ENCODE peak calls at places on chromosomes 4 and X, in six cellular contexts. W is T-helper 9 cell, P is AG10803, O is endodermal cell, X is NCI-H82, U is NCI-H226. R is an unnamed sample.

GRCh38 chr4:97504713-97505112 is 638.6 kb downstream of the STPG2 start:
- DNase-seq in P (no peak), O (no peak), X (no peak), U (no peak), W (no peak), R (no peak)

GRCh38 chr4:150021483-150021882 is 56.8 kb upstream of the DCLK2 start:
- DNase-seq in P (peak; percentile 72), X (no peak), U (no peak), O (no peak), W (no peak), R (no peak)

GRCh38 chrX:149541521-149542047 is 772 bp downstream of the EOLA1 start:
- DNase-seq in W (no peak), X (peak; percentile 46), O (peak; percentile 63), P (no peak), U (no peak), R (no peak)

GRCh38 chr4:108215055-108215454 is 46.3 kb upstream of the LEF1 start:
- DNase-seq in P (no peak), U (no peak), X (no peak), O (no peak), W (no peak), R (no peak)

GRCh38 chrX:83108278-83108677 is 399.8 kb upstream of the POU3F4 start:
- DNase-seq in P (no peak), W (no peak), O (no peak), U (no peak), X (no peak), R (no peak)

GRCh38 chr4:39349326-39349725 is 16.8 kb downstream of the RFC1 start:
- DNase-seq in U (no peak), P (no peak), X (peak; percentile 80), O (no peak), W (no peak), R (no peak)

GRCh38 chr4:99754756-99755155 is 61.9 kb upstream of the DAPP1 start:
- DNase-seq in O (no peak), U (peak; percentile 56), W (no peak), P (peak; percentile 6), X (no peak), R (no peak)

GRCh38 chrX:103063918-103064434 is at the start of gene BEX1:
- DNase-seq in X (peak; percentile 97), P (peak; percentile 0), O (peak; percentile 86), W (no peak), U (no peak), R (peak; percentile 71)

GRCh38 chr4:70183168-70183939 is 12.2 kb upstream of the ODAM start:
- DNase-seq in O (peak; percentile 71), U (no peak), X (peak; percentile 68), W (no peak), P (peak; percentile 31), R (peak; percentile 1)

GRCh38 chrX:110944793-110945466 is 149.3 kb upstream of the CHRDL1 start:
- DNase-seq in P (no peak), W (no peak), O (peak; percentile 76), X (no peak), U (no peak), R (no peak)

GRCh38 chr4:15714616-15715015 is 11.8 kb downstream of the BST1 start:
- DNase-seq in W (no peak), U (peak; percentile 75), P (peak; percentile 70), O (no peak), X (no peak), R (peak; percentile 61)

GRCh38 chrX:137748827-137749226 is 182.9 kb downstream of the ZIC3 start:
- DNase-seq in X (peak; percentile 0), U (no peak), O (peak; percentile 51), P (no peak), W (no peak), R (no peak)

GRCh38 chrX:7965436-7965835 is 38.2 kb upstream of the PNPLA4 start:
- DNase-seq in W (no peak), U (no peak), P (no peak), X (no peak), O (no peak), R (no peak)

GRCh38 chr4:142407569-142407968 is 438.5 kb downstream of the INPP4B start:
- DNase-seq in X (peak; percentile 1), W (no peak), U (no peak), P (no peak), O (no peak), R (peak; percentile 30)

GRCh38 chrX:1427756-1428155 is 25.0 kb downstream of the ASMTL start:
- DNase-seq in W (no peak), X (no peak), O (no peak), U (no peak), P (no peak), R (no peak)

R was measured in foreskin fibroblast.